ENCODE peak calls at places on chromosomes 4 and X, in seven cellular contexts. One of them, this sample, is unnamed.

GRCh38 chr4:152427971-152428370 is 107.9 kb downstream of the FBXW7 start:
- DNase-seq in activated T-cell treated with anti-CD3 and anti-CD28 coated beads, Interleukin-2, amount 50 U/mL, for 4 hours: no peak
- DNase-seq in central memory CD4-positive, alpha-beta T cell: no peak
- DNase-seq in Calu3: no peak
- DNase-seq in amniotic stem cell: no peak
- DNase-seq in WERI-Rb-1: no peak
- DNase-seq in T-helper 17 cell: no peak
- DNase-seq in this sample: no peak

GRCh38 chr4:140861359-140862181 is 105.4 kb upstream of the TBC1D9 start:
- DNase-seq in activated T-cell treated with anti-CD3 and anti-CD28 coated beads, Interleukin-2, amount 50 U/mL, for 4 hours: peak
- DNase-seq in central memory CD4-positive, alpha-beta T cell: peak
- DNase-seq in Calu3: peak
- DNase-seq in amniotic stem cell: peak
- DNase-seq in WERI-Rb-1: peak
- DNase-seq in T-helper 17 cell: peak
- DNase-seq in this sample: peak

GRCh38 chr4:89230271-89230670 is 77.3 kb downstream of the GPRIN3 start:
- DNase-seq in activated T-cell treated with anti-CD3 and anti-CD28 coated beads, Interleukin-2, amount 50 U/mL, for 4 hours: no peak
- DNase-seq in central memory CD4-positive, alpha-beta T cell: no peak
- DNase-seq in Calu3: no peak
- DNase-seq in amniotic stem cell: no peak
- DNase-seq in WERI-Rb-1: no peak
- DNase-seq in T-helper 17 cell: no peak
- DNase-seq in this sample: no peak

GRCh38 chr4:74752798-74753197 is 41.5 kb downstream of the BTC start:
- DNase-seq in activated T-cell treated with anti-CD3 and anti-CD28 coated beads, Interleukin-2, amount 50 U/mL, for 4 hours: no peak
- DNase-seq in central memory CD4-positive, alpha-beta T cell: no peak
- DNase-seq in Calu3: no peak
- DNase-seq in amniotic stem cell: no peak
- DNase-seq in WERI-Rb-1: no peak
- DNase-seq in T-helper 17 cell: no peak
- DNase-seq in this sample: no peak

GRCh38 chr4:128452415-128452814 is 164.8 kb upstream of the PGRMC2 start:
- DNase-seq in activated T-cell treated with anti-CD3 and anti-CD28 coated beads, Interleukin-2, amount 50 U/mL, for 4 hours: no peak
- DNase-seq in central memory CD4-positive, alpha-beta T cell: no peak
- DNase-seq in Calu3: no peak
- DNase-seq in amniotic stem cell: no peak
- DNase-seq in WERI-Rb-1: no peak
- DNase-seq in T-helper 17 cell: no peak
- DNase-seq in this sample: no peak

GRCh38 chr4:56603297-56603696 is 77.8 kb downstream of the HOPX start:
- DNase-seq in activated T-cell treated with anti-CD3 and anti-CD28 coated beads, Interleukin-2, amount 50 U/mL, for 4 hours: no peak
- DNase-seq in central memory CD4-positive, alpha-beta T cell: no peak
- DNase-seq in Calu3: no peak
- DNase-seq in amniotic stem cell: no peak
- DNase-seq in WERI-Rb-1: no peak
- DNase-seq in T-helper 17 cell: no peak
- DNase-seq in this sample: no peak

GRCh38 chrX:27679281-27679680 is 89.1 kb downstream of the DCAF8L2 start:
- DNase-seq in activated T-cell treated with anti-CD3 and anti-CD28 coated beads, Interleukin-2, amount 50 U/mL, for 4 hours: no peak
- DNase-seq in central memory CD4-positive, alpha-beta T cell: no peak
- DNase-seq in Calu3: no peak
- DNase-seq in amniotic stem cell: no peak
- DNase-seq in WERI-Rb-1: no peak
- DNase-seq in T-helper 17 cell: no peak
- DNase-seq in this sample: no peak

GRCh38 chr4:182230256-182230655 is 12.9 kb upstream of the TENM3 start:
- DNase-seq in activated T-cell treated with anti-CD3 and anti-CD28 coated beads, Interleukin-2, amount 50 U/mL, for 4 hours: no peak
- DNase-seq in central memory CD4-positive, alpha-beta T cell: no peak
- DNase-seq in Calu3: no peak
- DNase-seq in amniotic stem cell: no peak
- DNase-seq in WERI-Rb-1: no peak
- DNase-seq in T-helper 17 cell: no peak
- DNase-seq in this sample: no peak

GRCh38 chr4:158459085-158459820 is 62.4 kb upstream of the RXFP1 start:
- DNase-seq in activated T-cell treated with anti-CD3 and anti-CD28 coated beads, Interleukin-2, amount 50 U/mL, for 4 hours: no peak
- DNase-seq in central memory CD4-positive, alpha-beta T cell: no peak
- DNase-seq in Calu3: no peak
- DNase-seq in amniotic stem cell: no peak
- DNase-seq in WERI-Rb-1: no peak
- DNase-seq in T-helper 17 cell: no peak
- DNase-seq in this sample: no peak

GRCh38 chrX:14095702-14096101 is 66.0 kb upstream of the GEMIN8 start:
- DNase-seq in activated T-cell treated with anti-CD3 and anti-CD28 coated beads, Interleukin-2, amount 50 U/mL, for 4 hours: peak
- DNase-seq in central memory CD4-positive, alpha-beta T cell: peak
- DNase-seq in Calu3: peak
- DNase-seq in amniotic stem cell: no peak
- DNase-seq in WERI-Rb-1: peak
- DNase-seq in T-helper 17 cell: peak
- DNase-seq in this sample: peak

GRCh38 chrX:30253257-30253656 is 6.3 kb downstream of the MAGEB1 start:
- DNase-seq in activated T-cell treated with anti-CD3 and anti-CD28 coated beads, Interleukin-2, amount 50 U/mL, for 4 hours: no peak
- DNase-seq in central memory CD4-positive, alpha-beta T cell: no peak
- DNase-seq in Calu3: no peak
- DNase-seq in amniotic stem cell: no peak
- DNase-seq in WERI-Rb-1: no peak
- DNase-seq in T-helper 17 cell: no peak
- DNase-seq in this sample: no peak

GRCh38 chr4:183017962-183018361 is 81.1 kb upstream of the WWC2 start:
- DNase-seq in activated T-cell treated with anti-CD3 and anti-CD28 coated beads, Interleukin-2, amount 50 U/mL, for 4 hours: no peak
- DNase-seq in central memory CD4-positive, alpha-beta T cell: no peak
- DNase-seq in Calu3: no peak
- DNase-seq in amniotic stem cell: no peak
- DNase-seq in WERI-Rb-1: no peak
- DNase-seq in T-helper 17 cell: no peak
- DNase-seq in this sample: no peak

GRCh38 chr4:1629704-1630093 is 54.4 kb downstream of the FAM53A start:
- DNase-seq in activated T-cell treated with anti-CD3 and anti-CD28 coated beads, Interleukin-2, amount 50 U/mL, for 4 hours: no peak
- DNase-seq in central memory CD4-positive, alpha-beta T cell: no peak
- DNase-seq in Calu3: no peak
- DNase-seq in amniotic stem cell: no peak
- DNase-seq in WERI-Rb-1: no peak
- DNase-seq in T-helper 17 cell: no peak
- DNase-seq in this sample: no peak

GRCh38 chrX:40201486-40201885 is 103.7 kb upstream of the BCOR start:
- DNase-seq in activated T-cell treated with anti-CD3 and anti-CD28 coated beads, Interleukin-2, amount 50 U/mL, for 4 hours: no peak
- DNase-seq in central memory CD4-positive, alpha-beta T cell: no peak
- DNase-seq in Calu3: no peak
- DNase-seq in amniotic stem cell: no peak
- DNase-seq in WERI-Rb-1: no peak
- DNase-seq in T-helper 17 cell: no peak
- DNase-seq in this sample: no peak

GRCh38 chr4:83128235-83128929 is 13.9 kb upstream of the PLAC8 start:
- DNase-seq in activated T-cell treated with anti-CD3 and anti-CD28 coated beads, Interleukin-2, amount 50 U/mL, for 4 hours: no peak
- DNase-seq in central memory CD4-positive, alpha-beta T cell: no peak
- DNase-seq in Calu3: no peak
- DNase-seq in amniotic stem cell: no peak
- DNase-seq in WERI-Rb-1: no peak
- DNase-seq in T-helper 17 cell: no peak
- DNase-seq in this sample: no peak

GRCh38 chrX:115345654-115346014 is 56.1 kb downstream of the LUZP4 start:
- DNase-seq in activated T-cell treated with anti-CD3 and anti-CD28 coated beads, Interleukin-2, amount 50 U/mL, for 4 hours: no peak
- DNase-seq in central memory CD4-positive, alpha-beta T cell: no peak
- DNase-seq in Calu3: no peak
- DNase-seq in amniotic stem cell: no peak
- DNase-seq in WERI-Rb-1: no peak
- DNase-seq in T-helper 17 cell: no peak
- DNase-seq in this sample: no peak

GRCh38 chr4:177405508-177405907 is 36.7 kb downstream of the AGA start:
- DNase-seq in activated T-cell treated with anti-CD3 and anti-CD28 coated beads, Interleukin-2, amount 50 U/mL, for 4 hours: no peak
- DNase-seq in central memory CD4-positive, alpha-beta T cell: no peak
- DNase-seq in Calu3: no peak
- DNase-seq in amniotic stem cell: no peak
- DNase-seq in WERI-Rb-1: no peak
- DNase-seq in T-helper 17 cell: no peak
- DNase-seq in this sample: no peak

GRCh38 chrX:69387559-69388487 is 116.3 kb upstream of the NALF2 start:
- DNase-seq in activated T-cell treated with anti-CD3 and anti-CD28 coated beads, Interleukin-2, amount 50 U/mL, for 4 hours: peak
- DNase-seq in central memory CD4-positive, alpha-beta T cell: peak
- DNase-seq in Calu3: peak
- DNase-seq in amniotic stem cell: no peak
- DNase-seq in WERI-Rb-1: peak
- DNase-seq in T-helper 17 cell: no peak
- DNase-seq in this sample: peak

GRCh38 chr4:172975651-172976229 is 192.9 kb upstream of the GALNT7 start:
- DNase-seq in activated T-cell treated with anti-CD3 and anti-CD28 coated beads, Interleukin-2, amount 50 U/mL, for 4 hours: no peak
- DNase-seq in central memory CD4-positive, alpha-beta T cell: no peak
- DNase-seq in Calu3: no peak
- DNase-seq in amniotic stem cell: no peak
- DNase-seq in WERI-Rb-1: no peak
- DNase-seq in T-helper 17 cell: no peak
- DNase-seq in this sample: peak

GRCh38 chr4:13143704-13144103 is 340.4 kb downstream of the RAB28 start:
- DNase-seq in activated T-cell treated with anti-CD3 and anti-CD28 coated beads, Interleukin-2, amount 50 U/mL, for 4 hours: no peak
- DNase-seq in central memory CD4-positive, alpha-beta T cell: no peak
- DNase-seq in Calu3: no peak
- DNase-seq in amniotic stem cell: no peak
- DNase-seq in WERI-Rb-1: no peak
- DNase-seq in T-helper 17 cell: no peak
- DNase-seq in this sample: no peak

GRCh38 chr4:147639388-147639787 is 22.2 kb downstream of the TMEM184C start:
- DNase-seq in activated T-cell treated with anti-CD3 and anti-CD28 coated beads, Interleukin-2, amount 50 U/mL, for 4 hours: no peak
- DNase-seq in central memory CD4-positive, alpha-beta T cell: no peak
- DNase-seq in Calu3: no peak
- DNase-seq in amniotic stem cell: no peak
- DNase-seq in WERI-Rb-1: no peak
- DNase-seq in T-helper 17 cell: no peak
- DNase-seq in this sample: no peak

GRCh38 chr4:76690091-76690905 is 207.6 kb downstream of the SOWAHB start:
- DNase-seq in activated T-cell treated with anti-CD3 and anti-CD28 coated beads, Interleukin-2, amount 50 U/mL, for 4 hours: no peak
- DNase-seq in central memory CD4-positive, alpha-beta T cell: no peak
- DNase-seq in Calu3: peak
- DNase-seq in amniotic stem cell: no peak
- DNase-seq in WERI-Rb-1: no peak
- DNase-seq in T-helper 17 cell: no peak
- DNase-seq in this sample: peak

GRCh38 chrX:54977387-54977786 is 16.6 kb downstream of the PFKFB1 start:
- DNase-seq in activated T-cell treated with anti-CD3 and anti-CD28 coated beads, Interleukin-2, amount 50 U/mL, for 4 hours: no peak
- DNase-seq in central memory CD4-positive, alpha-beta T cell: no peak
- DNase-seq in Calu3: no peak
- DNase-seq in amniotic stem cell: no peak
- DNase-seq in WERI-Rb-1: no peak
- DNase-seq in T-helper 17 cell: no peak
- DNase-seq in this sample: no peak

GRCh38 chrX:34218063-34218462 is 85.9 kb upstream of the FAM47A start:
- DNase-seq in activated T-cell treated with anti-CD3 and anti-CD28 coated beads, Interleukin-2, amount 50 U/mL, for 4 hours: no peak
- DNase-seq in central memory CD4-positive, alpha-beta T cell: no peak
- DNase-seq in Calu3: no peak
- DNase-seq in amniotic stem cell: no peak
- DNase-seq in WERI-Rb-1: no peak
- DNase-seq in T-helper 17 cell: no peak
- DNase-seq in this sample: no peak

GRCh38 chr4:117064297-117064696 is 21.1 kb downstream of the TRAM1L1 start:
- DNase-seq in activated T-cell treated with anti-CD3 and anti-CD28 coated beads, Interleukin-2, amount 50 U/mL, for 4 hours: no peak
- DNase-seq in central memory CD4-positive, alpha-beta T cell: no peak
- DNase-seq in Calu3: no peak
- DNase-seq in amniotic stem cell: no peak
- DNase-seq in WERI-Rb-1: no peak
- DNase-seq in T-helper 17 cell: no peak
- DNase-seq in this sample: no peak

This sample was measured in BE2C.